ENCODE peak calls at places on chromosome 5, in ten cellular contexts. M is pancreas; Y is ovary; T is CD4-positive, CD25-positive, alpha-beta regulatory T cell; K is mucosa of descending colon; I is astrocyte; Q is neuronal stem cell; F is Caco-2; X is neural progenitor cell; V is HCT116. U is an unnamed sample.

GRCh38 chr5:127011961-127012644 is 18.3 kb downstream of the MARCHF3 start:
- DNase-seq in M (no peak), Y (no peak), T (no peak), K (no peak), I (peak; percentile 27), Q (no peak), F (no peak), X (no peak), V (no peak), U (no peak)

GRCh38 chr5:54257366-54258118 is 52.8 kb downstream of the ARL15 start:
- DNase-seq in M (no peak), Y (no peak), T (no peak), K (no peak), I (no peak), Q (no peak), F (no peak), X (no peak), V (no peak), U (no peak)

GRCh38 chr5:177608243-177609075 is 8.5 kb downstream of the B4GALT7 start:
- DNase-seq in M (no peak), Y (no peak), T (no peak), K (no peak), I (no peak), Q (no peak), F (no peak), X (no peak), V (no peak), U (no peak)

GRCh38 chr5:102341918-102342317 is 45.8 kb upstream of the SLCO4C1 start:
- DNase-seq in M (no peak), Y (no peak), T (no peak), K (no peak), I (no peak), Q (no peak), F (no peak), X (peak; percentile 20), V (no peak), U (no peak)

GRCh38 chr5:1799110-1799601 is 481 bp downstream of the MRPL36 start:
- DNase-seq in M (no peak), Y (peak; percentile 52), T (no peak), K (no peak), I (no peak), Q (no peak), F (peak; percentile 32), X (peak; percentile 63), V (no peak), U (no peak)

GRCh38 chr5:180391276-180391675 is 38.1 kb upstream of the GFPT2 start:
- DNase-seq in M (no peak), Y (no peak), T (no peak), K (no peak), I (no peak), Q (no peak), F (no peak), X (no peak), V (no peak), U (no peak)

GRCh38 chr5:111512406-111513174 is at the start of gene STARD4:
- DNase-seq in M (peak; percentile 94), Y (peak; percentile 92), T (peak; percentile 88), K (peak; percentile 94), I (peak; percentile 96), Q (peak; percentile 95), F (peak; percentile 99), X (peak; percentile 98), V (peak; percentile 84), U (peak; percentile 90)

GRCh38 chr5:35087971-35088370 is 40.2 kb upstream of the AGXT2 start:
- DNase-seq in M (no peak), Y (no peak), T (no peak), K (no peak), I (peak; percentile 42), Q (no peak), F (no peak), X (no peak), V (no peak), U (no peak)

GRCh38 chr5:1011226-1011631 is 2.6 kb downstream of the NKD2 start:
- DNase-seq in M (peak; percentile 84), Y (no peak), T (no peak), K (peak; percentile 61), I (no peak), Q (no peak), F (peak; percentile 77), X (peak; percentile 76), V (no peak), U (no peak)

GRCh38 chr5:135348920-135349319 is 50.1 kb downstream of the MACROH2A1 start:
- DNase-seq in M (no peak), Y (no peak), T (no peak), K (no peak), I (no peak), Q (no peak), F (no peak), X (no peak), V (no peak), U (no peak)

GRCh38 chr5:151020304-151021031 is at the start of gene GPX3:
- DNase-seq in M (peak; percentile 88), Y (peak; percentile 91), T (peak; percentile 8), K (peak; percentile 86), I (peak; percentile 32), Q (peak; percentile 81), F (peak; percentile 96), X (peak; percentile 92), V (no peak), U (peak; percentile 92)

GRCh38 chr5:117131048-117131679 is 556.5 kb upstream of the SEMA6A start:
- DNase-seq in M (no peak), Y (no peak), T (no peak), K (no peak), I (no peak), Q (no peak), F (no peak), X (no peak), V (no peak), U (no peak)

GRCh38 chr5:151144275-151144674 is 13.3 kb downstream of the ANXA6 start:
- DNase-seq in M (no peak), Y (no peak), T (no peak), K (no peak), I (no peak), Q (no peak), F (no peak), X (no peak), V (no peak), U (no peak)

GRCh38 chr5:38535281-38535750 is 21.1 kb downstream of the LIFR start:
- DNase-seq in M (no peak), Y (no peak), T (no peak), K (no peak), I (no peak), Q (no peak), F (no peak), X (no peak), V (no peak), U (no peak)

DNA sequence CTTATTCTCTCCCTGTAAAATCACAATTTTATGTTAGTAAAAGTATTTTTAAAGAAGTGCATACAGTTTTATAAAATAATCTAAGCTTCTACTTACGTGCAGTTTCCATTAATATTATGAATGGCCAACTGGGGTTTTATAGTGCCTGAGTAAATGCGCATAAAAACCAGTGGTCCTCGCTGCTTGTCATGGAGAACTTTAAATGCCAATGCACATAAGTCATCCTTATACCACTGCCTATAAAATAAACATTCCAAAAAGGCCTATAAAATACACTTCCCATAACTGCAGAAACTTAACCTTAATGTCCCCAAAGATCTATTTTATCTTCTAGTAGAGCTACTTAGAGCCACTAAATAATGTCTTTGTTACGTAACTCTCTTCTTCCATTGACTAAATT is 28.5 kb downstream of the GFM2 start:
- DNase-seq in M (no peak), Y (no peak), T (no peak), K (no peak), I (no peak), Q (no peak), F (no peak), X (no peak), V (no peak), U (no peak)
- H3K36me3 ChIP-seq in M (peaks cover 4% of the 10 kb centered on the region), Y (no peaks in the 10 kb centered on the region), T (peaks cover 50% of the 10 kb centered on the region), K (peaks cover 6% of the 10 kb centered on the region), I (peaks cover 49% of the 10 kb centered on the region), Q (peaks cover 96% of the 10 kb centered on the region), F (peaks cover 4% of the 10 kb centered on the region), X (peaks cover 26% of the 10 kb centered on the region), V (peaks cover 25% of the 10 kb centered on the region), U (peaks cover 69% of the 10 kb centered on the region)

GRCh38 chr5:138541511-138541910 is 1.5 kb downstream of the ETF1 start:
- DNase-seq in M (no peak), Y (no peak), T (no peak), K (no peak), I (no peak), Q (no peak), F (no peak), X (no peak), V (no peak), U (no peak)
- H3K36me3 ChIP-seq in M (no peaks in the 10 kb centered on the region), Y (no peaks in the 10 kb centered on the region), T (peaks cover 6% of the 10 kb centered on the region), K (no peaks in the 10 kb centered on the region), I (no peaks in the 10 kb centered on the region), Q (peaks cover 54% of the 10 kb centered on the region), F (peaks cover 3% of the 10 kb centered on the region), X (no peaks in the 10 kb centered on the region), V (peaks cover 6% of the 10 kb centered on the region), U (peaks cover under 1% of the 10 kb centered on the region)

GRCh38 chr5:74627511-74628120 is 12.9 kb downstream of the ENC1 start:
- DNase-seq in M (no peak), Y (no peak), T (no peak), K (no peak), I (no peak), Q (no peak), F (no peak), X (no peak), V (no peak), U (no peak)
- H3K36me3 ChIP-seq in M (no peaks in the 10 kb centered on the region), Y (no peaks in the 10 kb centered on the region), T (no peaks in the 10 kb centered on the region), K (no peaks in the 10 kb centered on the region), I (peaks cover 30% of the 10 kb centered on the region), Q (peaks cover 36% of the 10 kb centered on the region), F (peaks cover 12% of the 10 kb centered on the region), X (peaks cover 3% of the 10 kb centered on the region), V (peaks cover 13% of the 10 kb centered on the region), U (no peaks in the 10 kb centered on the region)

DNA sequence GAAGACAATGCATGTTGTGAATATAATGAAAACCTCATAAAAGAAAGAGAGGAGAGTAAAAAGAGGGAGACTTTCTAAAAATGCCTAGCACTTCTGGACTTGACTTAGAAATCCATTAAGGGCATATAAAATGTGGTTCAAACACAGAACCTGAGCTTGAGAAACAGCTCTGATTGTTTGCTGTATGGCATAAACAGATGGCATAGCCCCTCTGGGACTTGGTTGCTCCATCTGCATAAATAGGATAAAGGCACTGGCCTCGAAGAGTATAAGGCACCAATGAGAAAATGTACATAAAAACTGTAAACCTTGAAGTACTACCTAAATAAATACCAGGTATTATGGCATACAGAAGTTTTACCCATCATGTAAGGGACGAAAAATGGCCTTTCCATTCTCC is 23.8 kb downstream of the MRPS27 start:
- DNase-seq in M (no peak), Y (no peak), T (no peak), K (no peak), I (no peak), Q (no peak), F (no peak), X (no peak), V (no peak), U (no peak)
- H3K36me3 ChIP-seq in M (no peaks in the 10 kb centered on the region), Y (no peaks in the 10 kb centered on the region), T (peaks cover 24% of the 10 kb centered on the region), K (no peaks in the 10 kb centered on the region), I (peaks cover 26% of the 10 kb centered on the region), Q (peaks cover 82% of the 10 kb centered on the region), F (no peaks in the 10 kb centered on the region), X (peaks cover 8% of the 10 kb centered on the region), V (peaks cover 14% of the 10 kb centered on the region), U (no peaks in the 10 kb centered on the region)